ENCODE peak calls at places on chromosomes 1 and 21, in five cellular contexts. X is breast epithelium, W is lower leg skin, K is endothelial cell of umbilical vein, Y is transverse colon. O is an unnamed sample.

GRCh38 chr1:12604114-12604874 is 13.7 kb downstream of the DHRS3 start:
- DNase-seq in K (peak; percentile 99), X (no peak), W (no peak), Y (peak; percentile 47), O (peak; percentile 22)

GRCh38 chr1:10659646-10660540 is 136.6 kb downstream of the CASZ1 start:
- DNase-seq in W (no peak), Y (no peak), K (no peak), X (no peak), O (no peak)

GRCh38 chr1:184535191-184535970 is 148.6 kb downstream of the C1orf21 start:
- DNase-seq in W (no peak), Y (no peak), X (no peak), K (peak; percentile 55), O (no peak)

GRCh38 chr1:91555821-91556531 is 55.3 kb downstream of the CDC7 start:
- DNase-seq in Y (no peak), K (peak; percentile 58), W (no peak), X (no peak), O (peak; percentile 78)

GRCh38 chr21:45986316-45987051 is 4.9 kb downstream of the COL6A1 start:
- DNase-seq in Y (peak; percentile 7), X (no peak), W (peak; percentile 83), K (no peak), O (no peak)

GRCh38 chr1:212667223-212668139 is 32.2 kb downstream of the BATF3 start:
- DNase-seq in X (peak; percentile 61), K (peak; percentile 77), W (no peak), Y (peak; percentile 41), O (no peak)

GRCh38 chr1:66294692-66295384 is 239.1 kb upstream of the SGIP1 start:
- DNase-seq in W (no peak), Y (no peak), K (peak; percentile 64), X (no peak), O (no peak)

GRCh38 chr1:59316497-59317128 is 19.7 kb downstream of the FGGY start:
- DNase-seq in Y (no peak), W (no peak), X (no peak), K (peak; percentile 72), O (no peak)

GRCh38 chr1:11806307-11806936 is 431 bp downstream of the CLCN6 start:
- DNase-seq in K (peak; percentile 45), W (no peak), X (no peak), Y (no peak), O (peak; percentile 78)

GRCh38 chr1:237032029-237032428 is 10.0 kb upstream of the RYR2 start:
- DNase-seq in Y (no peak), W (no peak), X (no peak), K (no peak), O (no peak)

GRCh38 chr1:224929335-224930237 is at the start of gene DNAH14:
- DNase-seq in W (peak; percentile 88), K (peak; percentile 73), Y (peak; percentile 80), X (peak; percentile 49), O (peak; percentile 62)

GRCh38 chr1:183590225-183591191 is at the start of gene NCF2:
- DNase-seq in X (no peak), Y (peak; percentile 42), W (no peak), K (no peak), O (no peak)

GRCh38 chr21:38388219-38388618 is 110.1 kb downstream of the ERG start:
- DNase-seq in K (peak; percentile 55), X (no peak), Y (no peak), W (no peak), O (no peak)

GRCh38 chr1:36212782-36213181 is 11.5 kb upstream of the THRAP3 start:
- DNase-seq in W (no peak), Y (no peak), K (no peak), X (no peak), O (no peak)

GRCh38 chr1:211579434-211580302 is 707 bp upstream of the SLC30A1 start:
- DNase-seq in K (no peak), W (no peak), X (no peak), Y (peak; percentile 90), O (peak; percentile 88)

GRCh38 chr21:41614456-41615010 is 106.6 kb upstream of the TMPRSS2 start:
- DNase-seq in W (no peak), K (no peak), X (no peak), Y (no peak), O (no peak)

GRCh38 chr21:41612674-41613250 is 104.8 kb upstream of the TMPRSS2 start:
- DNase-seq in X (peak; percentile 98), Y (peak; percentile 57), W (peak; percentile 96), K (no peak), O (peak; percentile 33)

GRCh38 chr21:41615613-41616012 is 107.7 kb upstream of the TMPRSS2 start:
- DNase-seq in X (peak; percentile 66), Y (no peak), K (no peak), W (no peak), O (no peak)

GRCh38 chr21:41613421-41613998 is 105.6 kb upstream of the TMPRSS2 start:
- DNase-seq in X (no peak), Y (no peak), W (no peak), K (no peak), O (no peak)

DNA sequence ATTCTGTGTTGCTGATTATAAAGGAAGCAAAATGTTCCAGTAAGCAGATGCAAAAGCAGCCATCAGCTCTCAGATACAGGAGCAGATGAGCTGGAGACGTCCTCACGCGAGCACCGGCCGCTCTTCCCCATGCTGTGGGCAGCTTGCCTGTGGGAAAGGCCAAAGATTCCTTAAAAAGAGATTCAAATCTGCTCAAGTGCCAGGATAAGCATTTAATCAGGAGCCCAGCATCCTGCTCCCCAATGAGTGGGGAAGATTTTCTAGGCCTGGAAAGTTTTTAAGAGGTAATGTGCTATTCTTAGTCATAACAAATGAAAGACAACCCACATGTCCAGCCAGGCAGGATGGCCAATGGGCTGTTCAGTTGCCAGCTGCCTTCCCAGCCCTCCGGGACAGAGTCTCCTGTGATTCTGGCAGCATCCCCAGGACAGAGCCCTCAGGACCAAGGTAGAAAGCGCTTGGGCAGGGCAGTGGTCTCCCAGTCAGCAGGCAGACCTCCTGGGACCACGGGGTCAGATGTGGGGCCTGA is 108.2 kb upstream of the TMPRSS2 start:
- DNase-seq in W (no peak), K (no peak), Y (no peak), X (peak; percentile 59), O (no peak)
- TF ChIP-seq POLR2A in W (no peak), K (no peak), Y (no peak), X (no peak), O (no peak)

GRCh38 chr1:89905391-89906058 is 84.7 kb downstream of the LRRC8D start:
- DNase-seq in X (no peak), Y (no peak), W (no peak), K (no peak), O (no peak)

GRCh38 chr1:89908294-89908992 is 86.5 kb upstream of the ZNF326 start:
- DNase-seq in W (no peak), K (peak; percentile 70), X (no peak), Y (no peak), O (no peak)

GRCh38 chr1:89907669-89908293 is 86.9 kb downstream of the LRRC8D start:
- DNase-seq in W (no peak), Y (no peak), X (no peak), K (peak; percentile 75), O (no peak)

GRCh38 chr1:89904219-89904980 is 83.6 kb downstream of the LRRC8D start:
- DNase-seq in Y (no peak), X (no peak), K (peak; percentile 81), W (no peak), O (peak; percentile 70)

GRCh38 chr1:89906088-89906487 is 85.3 kb downstream of the LRRC8D start:
- DNase-seq in Y (no peak), K (no peak), X (no peak), W (no peak), O (no peak)
- TF ChIP-seq POLR2A in Y (no peak), K (no peak), X (no peak), W (no peak), O (no peak)

GRCh38 chr1:110896090-110896489 is 23.1 kb downstream of the CD53 start:
- DNase-seq in W (no peak), X (no peak), Y (no peak), K (no peak), O (no peak)
- TF ChIP-seq POLR2A in W (no peak), X (no peak), Y (no peak), K (no peak), O (no peak)

DNA sequence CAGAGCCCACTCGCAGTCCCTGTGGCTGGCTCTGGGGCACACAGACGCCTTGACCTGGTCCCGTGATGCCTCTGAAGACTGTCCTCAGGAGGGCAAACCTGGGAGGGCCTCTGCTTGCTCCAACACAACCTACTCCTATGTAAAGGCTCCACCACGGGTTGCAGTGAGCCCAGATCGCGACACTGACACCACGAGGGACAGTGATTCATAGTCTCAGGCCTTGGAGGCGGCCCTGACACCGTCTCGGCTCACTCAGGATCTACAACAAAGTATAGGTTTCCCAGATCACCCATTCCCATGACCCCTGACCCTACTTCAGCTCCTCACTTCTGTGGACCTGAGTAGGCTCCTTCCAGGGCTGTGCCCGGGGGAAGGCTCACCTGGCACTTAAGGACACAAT is 28.0 kb downstream of the NOL9 start:
- DNase-seq in Y (no peak), K (no peak), X (no peak), W (no peak), O (no peak)
- TF ChIP-seq POLR2A in Y (no peak), K (no peak), X (no peak), W (no peak), O (no peak)

GRCh38 chr1:23964235-23964668 is 4.6 kb downstream of the PNRC2 start:
- DNase-seq in X (no peak), K (no peak), W (no peak), Y (no peak), O (no peak)
- TF ChIP-seq POLR2A in X (no peak), K (peak; percentile 13), W (no peak), Y (no peak), O (no peak)

GRCh38 chr21:43352138-43352537 is 74.8 kb downstream of the SIK1 start:
- DNase-seq in W (no peak), X (no peak), K (no peak), Y (no peak), O (no peak)

GRCh38 chr21:43352568-43353281 is 74.2 kb downstream of the SIK1 start:
- DNase-seq in Y (peak; percentile 49), K (peak; percentile 19), X (no peak), W (no peak), O (peak; percentile 24)

GRCh38 chr21:43354666-43355065 is 72.3 kb downstream of the SIK1 start:
- DNase-seq in W (no peak), Y (no peak), X (no peak), K (no peak), O (no peak)

GRCh38 chr21:43354016-43354420 is 72.9 kb downstream of the SIK1 start:
- DNase-seq in W (no peak), Y (peak; percentile 57), X (no peak), K (no peak), O (no peak)

GRCh38 chr21:43353282-43354010 is 73.5 kb downstream of the SIK1 start:
- DNase-seq in Y (no peak), W (no peak), X (no peak), K (no peak), O (no peak)
- TF ChIP-seq POLR2A in Y (no peak), W (no peak), X (no peak), K (no peak), O (no peak)

DNA sequence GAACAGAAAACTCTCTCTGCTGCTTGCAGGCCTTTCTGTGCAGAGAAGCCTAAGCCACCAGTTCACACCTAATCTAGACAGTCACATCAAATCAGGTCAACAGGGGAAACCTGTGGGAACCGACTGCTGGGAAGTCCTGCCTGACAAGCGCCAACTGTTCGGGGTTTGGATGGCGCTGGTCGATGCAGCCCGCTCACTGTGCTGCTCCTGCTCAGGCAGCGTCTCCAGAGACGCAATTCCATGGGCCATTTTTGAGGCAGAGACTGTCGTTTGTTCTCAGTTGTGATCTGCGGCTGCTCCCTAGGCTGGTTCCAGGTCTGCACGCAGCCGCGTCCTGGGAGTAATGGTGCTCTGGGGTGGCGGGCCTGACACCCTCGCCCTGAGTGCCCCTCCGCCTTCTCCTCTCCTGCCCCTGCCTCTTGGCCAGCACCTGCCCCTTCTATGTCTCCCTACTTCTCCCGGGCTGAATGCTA is 1.4 kb downstream of the AGT start:
- DNase-seq in X (no peak), W (no peak), K (no peak), Y (no peak), O (no peak)
- TF ChIP-seq POLR2A in X (no peak), W (no peak), K (no peak), Y (no peak), O (no peak)

O was measured in erythroblast.